ENCODE peak calls at places on chromosome 14, in seven cellular contexts. One of them, this sample, is unnamed.

GRCh38 chr14:93173943-93174395 is 10.7 kb downstream of the MOAP1 start:
- DNase-seq in endothelial cell of umbilical vein: no peak
- DNase-seq in tibial nerve: no peak
- DNase-seq in ovary: no peak
- DNase-seq in spleen: no peak
- DNase-seq in body of pancreas: no peak
- DNase-seq in heart left ventricle: no peak
- DNase-seq in this sample: no peak

GRCh38 chr14:61559641-61560201 is 135.6 kb upstream of the HIF1A start:
- DNase-seq in heart left ventricle: no peak
- DNase-seq in endothelial cell of umbilical vein: no peak
- DNase-seq in tibial nerve: no peak
- DNase-seq in body of pancreas: no peak
- DNase-seq in spleen: no peak
- DNase-seq in ovary: no peak
- DNase-seq in this sample: no peak

GRCh38 chr14:100498068-100498467 is 89.1 kb downstream of the BEGAIN start:
- DNase-seq in body of pancreas: no peak
- DNase-seq in ovary: no peak
- DNase-seq in tibial nerve: no peak
- DNase-seq in spleen: no peak
- DNase-seq in heart left ventricle: no peak
- DNase-seq in endothelial cell of umbilical vein: no peak
- DNase-seq in this sample: no peak

GRCh38 chr14:75182820-75183219 is 6.4 kb upstream of the TMED10 start:
- DNase-seq in body of pancreas: peak; percentile 22
- DNase-seq in endothelial cell of umbilical vein: no peak
- DNase-seq in ovary: no peak
- DNase-seq in heart left ventricle: no peak
- DNase-seq in tibial nerve: peak; percentile 48
- DNase-seq in spleen: no peak
- DNase-seq in this sample: no peak

GRCh38 chr14:34120185-34120977 is 169.5 kb upstream of the EGLN3 start:
- DNase-seq in heart left ventricle: no peak
- DNase-seq in body of pancreas: no peak
- DNase-seq in endothelial cell of umbilical vein: no peak
- DNase-seq in ovary: no peak
- DNase-seq in spleen: no peak
- DNase-seq in tibial nerve: no peak
- DNase-seq in this sample: no peak

GRCh38 chr14:83217492-83217891 is 1683.8 kb upstream of the SEL1L start:
- DNase-seq in endothelial cell of umbilical vein: no peak
- DNase-seq in tibial nerve: peak; percentile 21
- DNase-seq in spleen: no peak
- DNase-seq in ovary: no peak
- DNase-seq in heart left ventricle: no peak
- DNase-seq in body of pancreas: no peak
- DNase-seq in this sample: no peak

GRCh38 chr14:33364536-33364935 is 425.9 kb downstream of the NPAS3 start:
- DNase-seq in ovary: no peak
- DNase-seq in body of pancreas: no peak
- DNase-seq in endothelial cell of umbilical vein: no peak
- DNase-seq in heart left ventricle: no peak
- DNase-seq in spleen: no peak
- DNase-seq in tibial nerve: no peak
- DNase-seq in this sample: no peak

GRCh38 chr14:93619176-93619793 is 169.0 kb downstream of the PRIMA1 start:
- DNase-seq in ovary: no peak
- DNase-seq in endothelial cell of umbilical vein: peak; percentile 43
- DNase-seq in spleen: no peak
- DNase-seq in heart left ventricle: no peak
- DNase-seq in body of pancreas: peak; percentile 44
- DNase-seq in tibial nerve: peak; percentile 34
- DNase-seq in this sample: peak; percentile 51

GRCh38 chr14:51621654-51622053 is 30.1 kb upstream of the FRMD6 start:
- DNase-seq in heart left ventricle: no peak
- DNase-seq in endothelial cell of umbilical vein: no peak
- DNase-seq in tibial nerve: no peak
- DNase-seq in body of pancreas: no peak
- DNase-seq in spleen: no peak
- DNase-seq in ovary: no peak
- DNase-seq in this sample: no peak

GRCh38 chr14:104138098-104138890 is at the start of gene KIF26A:
- DNase-seq in tibial nerve: no peak
- DNase-seq in heart left ventricle: peak; percentile 75
- DNase-seq in ovary: peak; percentile 28
- DNase-seq in spleen: peak; percentile 78
- DNase-seq in endothelial cell of umbilical vein: peak; percentile 57
- DNase-seq in body of pancreas: peak; percentile 33
- DNase-seq in this sample: peak; percentile 50
- H3K27ac ChIP-seq in tibial nerve: no peak within 1 kb of the TSS
- H3K27ac ChIP-seq in heart left ventricle: peak within 1 kb of the TSS; percentile 87
- H3K27ac ChIP-seq in ovary: no peak within 1 kb of the TSS
- H3K27ac ChIP-seq in spleen: peak within 1 kb of the TSS; percentile 73
- H3K27ac ChIP-seq in endothelial cell of umbilical vein: no peak within 1 kb of the TSS
- H3K27ac ChIP-seq in body of pancreas: no peak within 1 kb of the TSS
- H3K27ac ChIP-seq in this sample: peak within 1 kb of the TSS; percentile 4

GRCh38 chr14:68853749-68854148 is 60.9 kb upstream of the ZFP36L1 start:
- DNase-seq in tibial nerve: no peak
- DNase-seq in spleen: no peak
- DNase-seq in endothelial cell of umbilical vein: no peak
- DNase-seq in heart left ventricle: no peak
- DNase-seq in ovary: no peak
- DNase-seq in body of pancreas: peak; percentile 32
- DNase-seq in this sample: no peak

GRCh38 chr14:68860771-68861170 is 67.9 kb upstream of the ZFP36L1 start:
- DNase-seq in ovary: no peak
- DNase-seq in tibial nerve: no peak
- DNase-seq in body of pancreas: no peak
- DNase-seq in spleen: no peak
- DNase-seq in endothelial cell of umbilical vein: no peak
- DNase-seq in heart left ventricle: no peak
- DNase-seq in this sample: no peak

GRCh38 chr14:68854421-68854820 is 61.6 kb upstream of the ZFP36L1 start:
- DNase-seq in endothelial cell of umbilical vein: no peak
- DNase-seq in body of pancreas: no peak
- DNase-seq in spleen: no peak
- DNase-seq in ovary: no peak
- DNase-seq in heart left ventricle: no peak
- DNase-seq in tibial nerve: no peak
- DNase-seq in this sample: no peak

GRCh38 chr14:68856572-68856971 is 63.7 kb upstream of the ZFP36L1 start:
- DNase-seq in body of pancreas: no peak
- DNase-seq in tibial nerve: no peak
- DNase-seq in endothelial cell of umbilical vein: no peak
- DNase-seq in heart left ventricle: no peak
- DNase-seq in spleen: no peak
- DNase-seq in ovary: no peak
- DNase-seq in this sample: no peak

DNA sequence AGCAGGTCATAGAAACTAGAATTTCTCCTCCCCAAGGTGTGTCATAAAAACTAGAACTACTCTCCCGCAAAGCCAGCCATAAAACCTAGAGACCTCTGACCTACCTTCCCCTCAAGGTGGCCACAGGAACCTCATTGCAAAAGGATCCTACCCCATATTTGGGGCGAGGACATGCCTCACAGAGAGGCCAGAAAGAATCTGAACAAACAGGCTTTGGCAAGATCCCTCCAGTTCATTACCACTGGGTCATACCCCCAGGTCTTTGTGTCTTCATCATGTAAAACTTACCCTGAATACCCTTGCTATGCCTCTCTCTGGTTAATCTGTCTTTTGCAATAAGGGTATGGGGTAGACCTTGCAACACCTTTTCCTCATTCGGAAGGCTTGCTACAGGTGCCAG is 64.8 kb upstream of the ZFP36L1 start:
- DNase-seq in body of pancreas: no peak
- DNase-seq in tibial nerve: no peak
- DNase-seq in ovary: no peak
- DNase-seq in endothelial cell of umbilical vein: no peak
- DNase-seq in heart left ventricle: no peak
- DNase-seq in spleen: no peak
- DNase-seq in this sample: no peak
- TF ChIP-seq POLR2A in body of pancreas: no peak
- TF ChIP-seq POLR2A in tibial nerve: no peak
- TF ChIP-seq POLR2A in ovary: no peak
- TF ChIP-seq POLR2A in endothelial cell of umbilical vein: no peak
- TF ChIP-seq POLR2A in heart left ventricle: no peak
- TF ChIP-seq POLR2A in spleen: no peak
- TF ChIP-seq POLR2A in this sample: no peak

GRCh38 chr14:91317381-91318313 is 73.1 kb upstream of the GPR68 start:
- DNase-seq in tibial nerve: peak; percentile 24
- DNase-seq in body of pancreas: peak; percentile 85
- DNase-seq in ovary: peak; percentile 73
- DNase-seq in endothelial cell of umbilical vein: peak; percentile 52
- DNase-seq in spleen: peak; percentile 97
- DNase-seq in heart left ventricle: peak; percentile 94
- DNase-seq in this sample: peak; percentile 93
- TF ChIP-seq CTCF in tibial nerve: no peak
- TF ChIP-seq CTCF in body of pancreas: peak; percentile 39
- TF ChIP-seq CTCF in ovary: no peak
- TF ChIP-seq CTCF in endothelial cell of umbilical vein: peak; percentile 39
- TF ChIP-seq CTCF in spleen: no peak
- TF ChIP-seq CTCF in heart left ventricle: no peak
- TF ChIP-seq CTCF in this sample: peak; percentile 54

GRCh38 chr14:71521736-71522135 is 410.5 kb upstream of the RGS6 start:
- DNase-seq in body of pancreas: no peak
- DNase-seq in tibial nerve: no peak
- DNase-seq in heart left ventricle: no peak
- DNase-seq in ovary: no peak
- DNase-seq in spleen: no peak
- DNase-seq in endothelial cell of umbilical vein: no peak
- DNase-seq in this sample: no peak
- H3K27ac ChIP-seq in body of pancreas: peak overlapping the region; percentile 20
- H3K27ac ChIP-seq in tibial nerve: no peak overlapping the region
- H3K27ac ChIP-seq in heart left ventricle: no peak overlapping the region
- H3K27ac ChIP-seq in ovary: no peak overlapping the region
- H3K27ac ChIP-seq in spleen: no peak overlapping the region
- H3K27ac ChIP-seq in endothelial cell of umbilical vein: no peak overlapping the region
- H3K27ac ChIP-seq in this sample: no peak overlapping the region

This sample was measured in Peyer's patch.